ENCODE peak calls at places on chromosome 21, in seven cellular contexts. One of them, this sample, is unnamed.

GRCh38 chr21:37804001-37804400 is 112.3 kb downstream of the KCNJ6 start:
- DNase-seq in progenitor cell of endocrine pancreas: no peak
- DNase-seq in stimulated activated CD8-positive, alpha-beta memory T cell treated with anti-CD3 and anti-CD28 coated beads, Interleukin-7, amount 100 ng/mL, for 24 hours: no peak
- DNase-seq in stimulated activated CD4-positive, alpha-beta T cell treated with anti-CD3 and anti-CD28 coated beads, Interleukin-2, amount 100 ng/mL, for 48 hours: no peak
- DNase-seq in amygdala: no peak
- DNase-seq in iris pigment epithelial cell: no peak
- DNase-seq in hypothalamus: no peak
- DNase-seq in this sample: no peak

GRCh38 chr21:46124083-46124925 is 26.4 kb downstream of the COL6A2 start:
- DNase-seq in amygdala: no peak
- DNase-seq in stimulated activated CD4-positive, alpha-beta T cell treated with anti-CD3 and anti-CD28 coated beads, Interleukin-2, amount 100 ng/mL, for 48 hours: no peak
- DNase-seq in iris pigment epithelial cell: no peak
- DNase-seq in stimulated activated CD8-positive, alpha-beta memory T cell treated with anti-CD3 and anti-CD28 coated beads, Interleukin-7, amount 100 ng/mL, for 24 hours: no peak
- DNase-seq in progenitor cell of endocrine pancreas: peak
- DNase-seq in hypothalamus: no peak
- DNase-seq in this sample: no peak

GRCh38 chr21:29075706-29076447 is 2.4 kb upstream of the CCT8 start:
- DNase-seq in hypothalamus: no peak
- DNase-seq in progenitor cell of endocrine pancreas: no peak
- DNase-seq in stimulated activated CD4-positive, alpha-beta T cell treated with anti-CD3 and anti-CD28 coated beads, Interleukin-2, amount 100 ng/mL, for 48 hours: no peak
- DNase-seq in iris pigment epithelial cell: no peak
- DNase-seq in amygdala: no peak
- DNase-seq in stimulated activated CD8-positive, alpha-beta memory T cell treated with anti-CD3 and anti-CD28 coated beads, Interleukin-7, amount 100 ng/mL, for 24 hours: no peak
- DNase-seq in this sample: peak

GRCh38 chr21:33036430-33037162 is 10.9 kb downstream of the OLIG2 start:
- DNase-seq in stimulated activated CD4-positive, alpha-beta T cell treated with anti-CD3 and anti-CD28 coated beads, Interleukin-2, amount 100 ng/mL, for 48 hours: no peak
- DNase-seq in hypothalamus: no peak
- DNase-seq in amygdala: peak
- DNase-seq in progenitor cell of endocrine pancreas: no peak
- DNase-seq in stimulated activated CD8-positive, alpha-beta memory T cell treated with anti-CD3 and anti-CD28 coated beads, Interleukin-7, amount 100 ng/mL, for 24 hours: no peak
- DNase-seq in iris pigment epithelial cell: peak
- DNase-seq in this sample: peak

GRCh38 chr21:42401164-42401563 is 2.5 kb upstream of the UBASH3A start:
- DNase-seq in stimulated activated CD8-positive, alpha-beta memory T cell treated with anti-CD3 and anti-CD28 coated beads, Interleukin-7, amount 100 ng/mL, for 24 hours: no peak
- DNase-seq in stimulated activated CD4-positive, alpha-beta T cell treated with anti-CD3 and anti-CD28 coated beads, Interleukin-2, amount 100 ng/mL, for 48 hours: no peak
- DNase-seq in iris pigment epithelial cell: no peak
- DNase-seq in hypothalamus: no peak
- DNase-seq in amygdala: no peak
- DNase-seq in progenitor cell of endocrine pancreas: no peak
- DNase-seq in this sample: no peak

GRCh38 chr21:42575111-42575510 is 61.5 kb downstream of the SLC37A1 start:
- DNase-seq in stimulated activated CD8-positive, alpha-beta memory T cell treated with anti-CD3 and anti-CD28 coated beads, Interleukin-7, amount 100 ng/mL, for 24 hours: no peak
- DNase-seq in hypothalamus: no peak
- DNase-seq in stimulated activated CD4-positive, alpha-beta T cell treated with anti-CD3 and anti-CD28 coated beads, Interleukin-2, amount 100 ng/mL, for 48 hours: no peak
- DNase-seq in iris pigment epithelial cell: no peak
- DNase-seq in amygdala: no peak
- DNase-seq in progenitor cell of endocrine pancreas: no peak
- DNase-seq in this sample: no peak

GRCh38 chr21:18499761-18500376 is 96.3 kb upstream of the TMPRSS15 start:
- DNase-seq in stimulated activated CD8-positive, alpha-beta memory T cell treated with anti-CD3 and anti-CD28 coated beads, Interleukin-7, amount 100 ng/mL, for 24 hours: no peak
- DNase-seq in stimulated activated CD4-positive, alpha-beta T cell treated with anti-CD3 and anti-CD28 coated beads, Interleukin-2, amount 100 ng/mL, for 48 hours: peak
- DNase-seq in amygdala: peak
- DNase-seq in progenitor cell of endocrine pancreas: peak
- DNase-seq in hypothalamus: no peak
- DNase-seq in iris pigment epithelial cell: peak
- DNase-seq in this sample: no peak

GRCh38 chr21:46172863-46173528 is 11.3 kb downstream of the SPATC1L start:
- DNase-seq in amygdala: no peak
- DNase-seq in iris pigment epithelial cell: no peak
- DNase-seq in stimulated activated CD4-positive, alpha-beta T cell treated with anti-CD3 and anti-CD28 coated beads, Interleukin-2, amount 100 ng/mL, for 48 hours: no peak
- DNase-seq in progenitor cell of endocrine pancreas: no peak
- DNase-seq in hypothalamus: no peak
- DNase-seq in stimulated activated CD8-positive, alpha-beta memory T cell treated with anti-CD3 and anti-CD28 coated beads, Interleukin-7, amount 100 ng/mL, for 24 hours: no peak
- DNase-seq in this sample: no peak

GRCh38 chr21:42059141-42059540 is 12.0 kb upstream of the UMODL1 start:
- DNase-seq in iris pigment epithelial cell: no peak
- DNase-seq in amygdala: no peak
- DNase-seq in progenitor cell of endocrine pancreas: no peak
- DNase-seq in stimulated activated CD8-positive, alpha-beta memory T cell treated with anti-CD3 and anti-CD28 coated beads, Interleukin-7, amount 100 ng/mL, for 24 hours: no peak
- DNase-seq in stimulated activated CD4-positive, alpha-beta T cell treated with anti-CD3 and anti-CD28 coated beads, Interleukin-2, amount 100 ng/mL, for 48 hours: no peak
- DNase-seq in hypothalamus: no peak
- DNase-seq in this sample: no peak

This sample was measured in HT1080.